ENCODE peak calls at places on chromosomes 13 and 19, in five cellular contexts. P is COLO829, R is iPS-NIHi11, J is heart right ventricle, O is trophoblast cell. X is an unnamed sample.

GRCh38 chr13:111637365-111637764 is 316.9 kb downstream of the TEX29 start:
- DNase-seq in R (no peak), P (no peak), J (no peak), O (no peak), X (no peak)

GRCh38 chr13:113378825-113379224 is 14.9 kb upstream of the GRTP1 start:
- DNase-seq in J (no peak), O (no peak), P (no peak), R (no peak), X (no peak)

GRCh38 chr19:9885077-9885552 is 50.0 kb downstream of the PIN1 start:
- DNase-seq in O (no peak), J (peak), P (no peak), R (no peak), X (no peak)

GRCh38 chr13:47656651-47657050 is 344.4 kb downstream of the SUCLA2 start:
- DNase-seq in P (no peak), O (no peak), J (no peak), R (no peak), X (no peak)

GRCh38 chr19:3508771-3509535 is 2.8 kb downstream of the FZR1 start:
- DNase-seq in J (no peak), R (no peak), P (no peak), O (no peak), X (no peak)

GRCh38 chr19:40089462-40089861 is 1.3 kb downstream of the ZNF780A start:
- DNase-seq in O (no peak), P (no peak), R (no peak), J (no peak), X (no peak)

GRCh38 chr19:42140125-42140754 is 8.0 kb upstream of the POU2F2 start:
- DNase-seq in R (peak), O (peak), P (peak), J (peak), X (no peak)

GRCh38 chr13:40123962-40124647 is 468.6 kb downstream of the COG6 start:
- DNase-seq in O (no peak), P (no peak), R (no peak), J (no peak), X (no peak)

GRCh38 chr19:4969772-4970531 is 1.0 kb downstream of the KDM4B start:
- DNase-seq in P (no peak), R (no peak), O (peak), J (no peak), X (no peak)

GRCh38 chr13:31982124-31982523 is 49.5 kb upstream of the FRY start:
- DNase-seq in R (no peak), O (peak), J (no peak), P (peak), X (no peak)

GRCh38 chr13:93771782-93772181 is 545.2 kb downstream of the GPC6 start:
- DNase-seq in R (no peak), J (no peak), O (no peak), P (no peak), X (no peak)

GRCh38 chr19:35714601-35715354 is 3.0 kb upstream of the KMT2B start:
- DNase-seq in J (no peak), P (no peak), O (no peak), R (no peak), X (no peak)

GRCh38 chr19:40026597-40026970 is 29.4 kb downstream of the ZNF780B start:
- DNase-seq in O (no peak), P (no peak), R (no peak), J (no peak), X (no peak)

GRCh38 chr13:112132142-112132541 is 65.2 kb downstream of the SOX1 start:
- DNase-seq in J (no peak), O (no peak), R (no peak), P (no peak), X (peak)

GRCh38 chr19:13115936-13116281 is 631 bp downstream of the TRMT1 start:
- DNase-seq in J (no peak), R (no peak), O (no peak), P (no peak), X (no peak)

GRCh38 chr19:1248454-1249297 is at the start of gene MIDN:
- DNase-seq in J (peak), R (no peak), O (peak), P (no peak), X (peak)

GRCh38 chr13:24713022-24713421 is 32.8 kb downstream of the ATP12A start:
- DNase-seq in J (peak), R (no peak), O (no peak), P (no peak), X (no peak)

GRCh38 chr19:50341091-50341564 is 12.0 kb upstream of the KCNC3 start:
- DNase-seq in P (no peak), O (no peak), R (no peak), J (no peak), X (no peak)

GRCh38 chr13:50685491-50685890 is 158.0 kb downstream of the DLEU7 start:
- DNase-seq in J (peak), O (no peak), P (peak), R (peak), X (peak)

GRCh38 chr13:106152047-106152446 is 383.4 kb downstream of the EFNB2 start:
- DNase-seq in O (no peak), R (no peak), P (no peak), J (no peak), X (no peak)